ENCODE peak calls at places on chromosomes 11 and 22, in six cellular contexts. B is endodermal cell, W is mammary epithelial cell, H is HCT116, G is GM23248, C is neural progenitor cell. K is an unnamed sample.
A peak's percentile ranks its signal among the peaks of the same experiment; 100 is the strongest.

GRCh38 chr22:42079319-42080251 is at the start of gene SMDT1:
- DNase-seq in B (peak; percentile 98), W (peak; percentile 97), H (peak; percentile 97), G (peak; percentile 100), C (peak; percentile 98), K (peak; percentile 100)

GRCh38 chr11:104665631-104666030 is 232.6 kb downstream of the CASP12 start:
- DNase-seq in B (no peak), W (no peak), H (no peak), G (peak; percentile 13), C (no peak), K (no peak)

GRCh38 chr11:131668867-131669780 is 298.7 kb downstream of the NTM start:
- DNase-seq in B (peak; percentile 91), W (peak; percentile 20), H (peak; percentile 6), G (peak; percentile 75), C (peak; percentile 80), K (peak; percentile 72)

GRCh38 chr11:75495749-75496641 is 29.7 kb downstream of the GDPD5 start:
- DNase-seq in B (peak; percentile 85), W (no peak), H (no peak), G (no peak), C (peak; percentile 61), K (peak; percentile 60)

GRCh38 chr11:72378704-72379383 is 55.5 kb downstream of the CLPB start:
- DNase-seq in B (no peak), W (no peak), H (no peak), G (peak; percentile 64), C (no peak), K (no peak)

GRCh38 chr22:25369133-25369532 is 149.7 kb downstream of the CRYBB2 start:
- DNase-seq in B (no peak), W (no peak), H (no peak), G (no peak), C (no peak), K (no peak)

GRCh38 chr22:29031236-29031982 is 30.2 kb downstream of the C22orf31 start:
- DNase-seq in B (peak; percentile 89), W (peak; percentile 96), H (peak; percentile 97), G (peak; percentile 97), C (peak; percentile 66), K (no peak)

GRCh38 chr11:74710291-74710938 is 20.8 kb downstream of the CHRDL2 start:
- DNase-seq in B (peak; percentile 59), W (no peak), H (no peak), G (peak; percentile 72), C (peak; percentile 20), K (no peak)

GRCh38 chr22:39999144-39999757 is 4.5 kb downstream of the FAM83F start:
- DNase-seq in B (no peak), W (no peak), H (no peak), G (peak; percentile 32), C (peak; percentile 57), K (no peak)

GRCh38 chr11:102292951-102293350 is 24.3 kb upstream of the BIRC3 start:
- DNase-seq in B (no peak), W (no peak), H (no peak), G (no peak), C (no peak), K (no peak)

GRCh38 chr11:77144854-77145428 is 16.9 kb downstream of the MYO7A start:
- DNase-seq in B (no peak), W (no peak), H (no peak), G (no peak), C (no peak), K (no peak)

GRCh38 chr11:119696378-119697157 is 32.4 kb downstream of the NECTIN1 start:
- DNase-seq in B (peak; percentile 73), W (peak; percentile 99), H (no peak), G (no peak), C (peak; percentile 58), K (no peak)

GRCh38 chr11:73439002-73439843 is 63.0 kb downstream of the RELT start:
- DNase-seq in B (no peak), W (no peak), H (no peak), G (peak; percentile 15), C (no peak), K (no peak)

GRCh38 chr11:15501566-15501965 is 386.8 kb downstream of the INSC start:
- DNase-seq in B (no peak), W (no peak), H (no peak), G (no peak), C (no peak), K (no peak)

GRCh38 chr11:1868636-1869291 is 15.9 kb downstream of the LSP1 start:
- DNase-seq in B (no peak), W (no peak), H (no peak), G (no peak), C (no peak), K (no peak)

GRCh38 chr11:118881130-118881717 is 2.5 kb upstream of the CXCR5 start:
- DNase-seq in B (no peak), W (no peak), H (no peak), G (peak; percentile 49), C (no peak), K (no peak)

GRCh38 chr11:82225502-82225901 is 508.2 kb downstream of the FAM181B start:
- DNase-seq in B (no peak), W (no peak), H (no peak), G (no peak), C (no peak), K (no peak)

GRCh38 chr11:70885721-70886305 is 366.6 kb downstream of the SHANK2 start:
- DNase-seq in B (no peak), W (no peak), H (no peak), G (peak; percentile 17), C (no peak), K (no peak)

GRCh38 chr11:116874251-116874650 is 36.8 kb upstream of the APOA1 start:
- DNase-seq in B (no peak), W (peak; percentile 36), H (no peak), G (peak; percentile 49), C (no peak), K (no peak)

GRCh38 chr22:26168934-26169311 is 339 bp upstream of the SEZ6L start:
- DNase-seq in B (no peak), W (no peak), H (no peak), G (peak; percentile 39), C (no peak), K (no peak)

GRCh38 chr11:124115782-124116616 is 749 bp downstream of the VWA5A start:
- DNase-seq in B (peak; percentile 86), W (peak; percentile 12), H (no peak), G (no peak), C (peak; percentile 30), K (no peak)

GRCh38 chr11:69155302-69156198 is at the start of gene SMIM38:
- DNase-seq in B (no peak), W (no peak), H (no peak), G (no peak), C (no peak), K (no peak)

GRCh38 chr11:976431-977160 is 50.9 kb downstream of the AP2A2 start:
- DNase-seq in B (no peak), W (peak; percentile 12), H (no peak), G (peak; percentile 67), C (no peak), K (no peak)

DNA sequence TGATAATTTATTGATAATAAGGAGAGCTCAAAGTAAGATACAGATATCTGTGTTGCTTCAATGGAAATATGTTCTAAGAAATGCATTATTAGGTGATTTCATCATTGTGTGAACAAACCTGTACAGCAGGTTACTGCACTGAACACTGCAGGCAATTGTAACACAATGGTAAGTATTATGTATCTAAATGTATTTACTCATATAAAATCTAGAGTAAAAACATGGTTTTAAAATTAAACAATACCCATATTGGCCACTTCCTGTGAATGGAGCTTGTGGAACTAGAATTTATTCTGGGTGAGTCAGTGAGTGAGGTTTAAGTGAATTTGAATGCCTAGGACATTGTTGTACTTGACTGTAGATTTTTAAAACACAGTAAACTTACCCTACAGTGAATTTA is 722.9 kb upstream of the RAG2 start:
- DNase-seq in B (no peak), W (peak; percentile 88), H (no peak), G (no peak), C (no peak), K (no peak)
- H3K9ac ChIP-seq in B (no peak overlapping the region), W (no peak overlapping the region), H (no peak overlapping the region), G (no peak overlapping the region), C (no peak overlapping the region), K (no peak overlapping the region)

GRCh38 chr22:19970479-19971275 is 29.1 kb upstream of the TXNRD2 start:
- DNase-seq in B (peak; percentile 91), W (no peak), H (no peak), G (peak; percentile 68), C (peak; percentile 80), K (peak; percentile 92)

GRCh38 chr22:19971276-19972124 is 29.9 kb upstream of the TXNRD2 start:
- DNase-seq in B (no peak), W (no peak), H (no peak), G (no peak), C (no peak), K (no peak)

GRCh38 chr22:19973551-19974183 is 32.0 kb upstream of the TXNRD2 start:
- DNase-seq in B (no peak), W (no peak), H (no peak), G (no peak), C (no peak), K (no peak)

GRCh38 chr22:19972652-19973550 is 31.3 kb upstream of the TXNRD2 start:
- DNase-seq in B (no peak), W (no peak), H (no peak), G (no peak), C (no peak), K (no peak)

DNA sequence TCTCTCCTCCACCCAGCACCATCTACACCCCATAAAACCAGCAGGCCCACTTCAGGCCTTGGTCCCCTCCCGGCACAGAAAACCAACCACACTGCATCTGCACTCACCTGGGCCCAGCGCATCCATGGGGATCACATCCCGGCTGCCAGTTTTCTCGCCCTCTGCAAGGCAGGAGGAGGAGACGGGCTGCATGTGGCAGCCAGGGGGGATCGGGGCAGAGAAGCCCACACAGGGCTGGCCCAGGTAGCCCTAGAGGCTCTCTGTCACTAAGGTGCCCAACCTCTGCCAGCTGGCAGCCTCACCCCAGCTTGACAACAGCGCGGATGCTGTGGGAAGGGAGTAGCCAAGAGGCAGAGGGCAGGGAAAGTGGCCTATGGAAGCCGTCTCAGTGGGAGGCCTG is 30.6 kb upstream of the TXNRD2 start:
- DNase-seq in B (no peak), W (no peak), H (no peak), G (no peak), C (no peak), K (no peak)
- H3K4me1 ChIP-seq in B (peaks cover 9% of the 10 kb centered on the region), W (peaks cover 17% of the 10 kb centered on the region), H (peaks cover 14% of the 10 kb centered on the region), G (no peaks in the 10 kb centered on the region), C (peaks cover 10% of the 10 kb centered on the region), K (peaks cover 21% of the 10 kb centered on the region)

GRCh38 chr11:19432370-19433163 is 191.8 kb upstream of the E2F8 start:
- DNase-seq in B (peak; percentile 61), W (peak; percentile 81), H (no peak), G (peak; percentile 92), C (no peak), K (peak; percentile 41)
- H3K27ac ChIP-seq in B (no peak overlapping the region), W (no peak overlapping the region), H (no peak overlapping the region), G (peak overlapping the region; percentile 44), C (no peak overlapping the region), K (peak overlapping the region; percentile 7)

DNA sequence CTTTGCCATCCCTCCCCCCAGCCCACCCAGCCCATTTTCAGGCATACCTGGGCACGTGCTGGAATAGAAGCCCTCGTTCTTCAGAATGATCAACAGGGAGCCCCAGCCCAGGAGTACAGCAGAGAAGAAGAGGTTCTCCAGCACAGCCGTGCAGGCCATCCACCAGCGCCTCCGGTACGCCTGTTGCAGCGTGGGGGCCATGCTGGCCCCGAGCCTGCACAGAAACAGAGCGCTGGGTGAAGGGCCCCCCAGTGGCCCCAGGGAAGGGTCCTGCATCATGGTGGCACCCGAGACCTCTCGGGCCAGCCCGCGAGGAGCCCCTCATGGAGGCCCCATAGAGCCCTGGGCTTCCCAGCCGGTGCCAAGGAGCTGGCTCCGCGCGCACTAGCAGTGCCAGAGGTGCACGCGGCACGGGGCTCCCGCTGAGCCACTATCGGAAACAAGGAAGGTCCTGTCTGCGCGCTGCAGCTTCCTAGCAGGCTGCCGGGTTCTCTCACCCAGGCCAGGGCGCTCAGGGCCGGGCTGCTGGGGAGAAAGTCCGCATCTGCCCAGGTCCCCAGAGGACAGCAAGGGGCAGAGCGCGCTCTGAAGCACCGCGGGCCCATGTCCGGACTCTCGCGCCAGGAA is 1.5 kb downstream of the SLC43A1 start:
- DNase-seq in B (peak; percentile 87), W (no peak), H (no peak), G (peak; percentile 67), C (peak; percentile 63), K (peak; percentile 79)
- H3K9ac ChIP-seq in B (no peak overlapping the region), W (no peak overlapping the region), H (no peak overlapping the region), G (peak overlapping the region; percentile 89), C (no peak overlapping the region), K (peak overlapping the region; percentile 99)

K was measured in Karpas-422.